ENCODE peak calls at places on chromosomes 2 and 18, in five cellular contexts. I is HepG2, U is GM12878, R is H1, D is NT2/D1. P is an unnamed sample.

GRCh38 chr2:176156959-176157498 is at the start of gene HOXD3:
- DNase-seq in I (no peak), U (no peak), R (no peak), D (no peak), P (no peak)

GRCh38 chr2:95001117-95001551 is 24.4 kb upstream of the MAL start:
- DNase-seq in I (no peak), U (no peak), R (no peak), D (no peak), P (no peak)

GRCh38 chr2:43102366-43103092 is 123.9 kb downstream of the ZFP36L2 start:
- DNase-seq in I (no peak), U (no peak), R (no peak), D (no peak), P (no peak)

GRCh38 chr2:202099515-202099914 is 26.5 kb downstream of the KIAA2012 start:
- DNase-seq in I (no peak), U (no peak), R (no peak), D (no peak), P (no peak)

GRCh38 chr18:79727211-79727610 is 47.6 kb downstream of the CTDP1 start:
- DNase-seq in I (no peak), U (no peak), R (no peak), D (no peak), P (no peak)

GRCh38 chr2:54271236-54271635 is 15.2 kb upstream of the TSPYL6 start:
- DNase-seq in I (no peak), U (no peak), R (no peak), D (no peak), P (no peak)

GRCh38 chr2:220837226-220837625 is 734.9 kb downstream of the EPHA4 start:
- DNase-seq in I (no peak), U (no peak), R (no peak), D (no peak), P (no peak)

GRCh38 chr2:37274354-37274965 is 43.0 kb downstream of the NDUFAF7 start:
- DNase-seq in I (no peak), U (no peak), R (no peak), D (no peak), P (no peak)

GRCh38 chr2:75276093-75277055 is 77.1 kb upstream of the TACR1 start:
- DNase-seq in I (peak; percentile 11), U (no peak), R (peak; percentile 2), D (peak; percentile 23), P (no peak)

GRCh38 chr2:125405816-125406215 is 1250.1 kb upstream of the GYPC start:
- DNase-seq in I (peak; percentile 9), U (no peak), R (no peak), D (no peak), P (no peak)

GRCh38 chr2:146820672-146821071 is 1024.2 kb upstream of the ACVR2A start:
- DNase-seq in I (no peak), U (no peak), R (no peak), D (no peak), P (no peak)

GRCh38 chr2:146240376-146240775 is 1604.5 kb upstream of the ACVR2A start:
- DNase-seq in I (no peak), U (no peak), R (no peak), D (no peak), P (no peak)

GRCh38 chr2:173231042-173231441 is 123.6 kb upstream of the CDCA7 start:
- DNase-seq in I (peak; percentile 24), U (no peak), R (no peak), D (no peak), P (no peak)

GRCh38 chr18:72336786-72337185 is 207.4 kb downstream of the CBLN2 start:
- DNase-seq in I (no peak), U (no peak), R (no peak), D (no peak), P (no peak)

GRCh38 chr2:44181648-44182047 is 13.0 kb downstream of the PPM1B start:
- DNase-seq in I (no peak), U (no peak), R (no peak), D (no peak), P (no peak)

GRCh38 chr18:26003391-26003790 is 87.0 kb downstream of the SS18 start:
- DNase-seq in I (no peak), U (no peak), R (no peak), D (no peak), P (no peak)

GRCh38 chr2:95278637-95279225 is 4.5 kb downstream of the PROM2 start:
- DNase-seq in I (no peak), U (no peak), R (no peak), D (no peak), P (no peak)

DNA sequence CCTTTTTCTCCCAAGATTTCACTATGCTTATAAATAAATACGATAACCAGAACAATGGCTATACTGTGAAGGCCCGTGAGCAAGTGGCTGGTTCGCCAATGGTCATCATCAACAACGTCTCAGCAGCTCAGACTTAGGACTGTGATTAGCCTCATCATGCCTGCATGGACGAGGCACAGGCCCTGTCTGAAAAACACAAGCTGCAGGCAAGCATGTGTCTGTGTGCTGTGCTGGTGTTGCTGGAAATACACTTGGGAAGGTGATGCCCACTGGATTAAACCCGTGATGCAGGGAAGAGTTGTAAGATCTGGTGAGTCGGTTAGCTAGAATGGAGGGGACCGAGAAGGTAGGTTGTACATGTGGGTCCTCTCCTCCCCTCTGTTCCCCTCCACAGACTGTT is 111.5 kb upstream of the EPC2 start:
- DNase-seq in I (no peak), U (no peak), R (no peak), D (no peak), P (no peak)
- TF ChIP-seq SUZ12 in I (no peak), U (no peak), R (no peak), D (no peak), P (no peak)

GRCh38 chr2:134762508-134762907 is 43.7 kb upstream of the TMEM163 start:
- DNase-seq in I (no peak), U (no peak), R (no peak), D (no peak), P (no peak)
- TF ChIP-seq SUZ12 in I (no peak), U (no peak), R (no peak), D (no peak), P (no peak)

GRCh38 chr18:3458378-3458777 is 8.4 kb downstream of the TGIF1 start:
- DNase-seq in I (no peak), U (no peak), R (no peak), D (no peak), P (no peak)
- TF ChIP-seq SUZ12 in I (no peak), U (no peak), R (no peak), D (no peak), P (no peak)

GRCh38 chr2:206353685-206354084 is 79.2 kb downstream of the ZDBF2 start:
- DNase-seq in I (no peak), U (no peak), R (no peak), D (no peak), P (no peak)

GRCh38 chr2:206349375-206349774 is 74.9 kb downstream of the ZDBF2 start:
- DNase-seq in I (no peak), U (no peak), R (no peak), D (no peak), P (no peak)

GRCh38 chr2:206354129-206354528 is 79.7 kb downstream of the ZDBF2 start:
- DNase-seq in I (no peak), U (no peak), R (no peak), D (no peak), P (no peak)
- TF ChIP-seq SUZ12 in I (no peak), U (no peak), R (no peak), D (no peak), P (no peak)

GRCh38 chr2:13667415-13667757 is 950.6 kb downstream of the TRIB2 start:
- DNase-seq in I (no peak), U (peak; percentile 33), R (no peak), D (no peak), P (no peak)
- TF ChIP-seq SUZ12 in I (no peak), U (no peak), R (no peak), D (no peak), P (no peak)

GRCh38 chr2:233791883-233792329 is 13.8 kb downstream of the MROH2A start:
- DNase-seq in I (no peak), U (no peak), R (no peak), D (no peak), P (no peak)
- TF ChIP-seq SUZ12 in I (no peak), U (no peak), R (no peak), D (no peak), P (no peak)

GRCh38 chr2:33240178-33240577 is 236.3 kb upstream of the RASGRP3 start:
- DNase-seq in I (peak; percentile 66), U (no peak), R (no peak), D (no peak), P (no peak)

GRCh38 chr2:33241581-33241980 is 234.9 kb upstream of the RASGRP3 start:
- DNase-seq in I (no peak), U (no peak), R (no peak), D (no peak), P (no peak)

GRCh38 chr2:33241072-33241471 is 235.4 kb upstream of the RASGRP3 start:
- DNase-seq in I (no peak), U (no peak), R (no peak), D (no peak), P (no peak)

GRCh38 chr2:33236457-33236856 is 240.0 kb upstream of the RASGRP3 start:
- DNase-seq in I (no peak), U (no peak), R (no peak), D (no peak), P (no peak)

GRCh38 chr2:33238111-33238510 is 238.3 kb upstream of the RASGRP3 start:
- DNase-seq in I (no peak), U (no peak), R (no peak), D (no peak), P (no peak)
- TF ChIP-seq SUZ12 in I (no peak), U (no peak), R (no peak), D (no peak), P (no peak)

DNA sequence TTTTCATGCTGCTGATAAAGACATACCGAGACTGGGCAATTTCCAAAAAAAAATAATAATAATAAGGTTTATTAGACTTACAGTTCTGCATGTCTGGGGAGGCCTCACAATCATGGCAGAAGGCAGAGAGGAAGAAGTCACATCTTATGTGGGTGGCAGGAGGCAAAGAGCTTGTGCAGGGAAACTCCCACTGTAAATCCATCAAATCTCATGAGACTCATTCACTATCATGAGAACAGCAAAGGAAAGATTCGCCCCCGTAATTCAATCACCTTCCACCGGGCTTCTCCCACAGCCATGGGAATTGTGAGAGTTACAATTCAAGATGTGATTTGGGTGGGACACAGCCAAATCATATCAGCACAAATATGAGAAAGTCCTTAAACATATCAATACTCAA is 1314.8 kb downstream of the DPP10 start:
- DNase-seq in I (no peak), U (no peak), R (no peak), D (no peak), P (no peak)
- TF ChIP-seq SUZ12 in I (no peak), U (no peak), R (no peak), D (no peak), P (no peak)

GRCh38 chr2:178324072-178324471 is 126.9 kb downstream of the PRKRA start:
- DNase-seq in I (no peak), U (no peak), R (no peak), D (no peak), P (no peak)
- TF ChIP-seq SUZ12 in I (no peak), U (no peak), R (no peak), D (no peak), P (no peak)

DNA sequence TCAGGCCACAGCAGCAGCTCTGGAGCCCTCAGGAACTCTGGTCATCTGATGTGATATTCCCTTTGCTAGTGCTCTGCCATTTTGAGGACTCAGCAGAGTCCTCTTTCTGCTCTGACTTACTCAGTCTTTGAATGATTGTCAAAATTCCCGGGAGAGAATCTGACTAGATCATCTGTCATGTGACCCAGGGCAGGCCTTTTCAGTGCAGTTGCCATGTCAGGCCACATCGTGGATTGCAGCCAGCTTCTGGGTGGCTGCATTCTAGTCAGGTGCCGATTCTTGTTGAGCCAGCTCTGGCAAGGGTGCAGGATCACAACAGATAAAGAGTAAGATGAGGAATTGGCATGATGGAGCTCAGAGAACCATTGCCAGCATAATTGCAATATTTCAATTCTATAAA is 795.6 kb downstream of the CPS1 start:
- DNase-seq in I (no peak), U (no peak), R (no peak), D (no peak), P (no peak)
- TF ChIP-seq SUZ12 in I (no peak), U (no peak), R (no peak), D (no peak), P (no peak)

P was measured in HEK293T.